ENCODE peak calls at places on chromosomes 16 and 17, in four cellular contexts. U, W, F and G are unnamed samples.

GRCh38 chr17:8163978-8164814 is 1.4 kb upstream of the VAMP2 start:
- DNase-seq in U (peak), W (no peak), F (peak), G (peak)

GRCh38 chr16:84271866-84272265 is 22.8 kb upstream of the WFDC1 start:
- DNase-seq in U (no peak), W (no peak), F (no peak), G (no peak)

GRCh38 chr17:57735707-57736106 is 9.4 kb downstream of the CCDC182 start:
- DNase-seq in U (peak), W (peak), F (no peak), G (no peak)

GRCh38 chr16:3281222-3281621 is 2.1 kb upstream of the ZNF263 start:
- DNase-seq in U (no peak), W (no peak), F (no peak), G (no peak)

GRCh38 chr17:34171245-34171818 is 83.8 kb upstream of the CCL2 start:
- DNase-seq in U (peak), W (peak), F (peak), G (peak)

GRCh38 chr16:56269824-56270684 is 78.8 kb downstream of the GNAO1 start:
- DNase-seq in U (peak), W (peak), F (no peak), G (no peak)

GRCh38 chr17:17305282-17305801 is 2.2 kb downstream of the NT5M start:
- DNase-seq in U (no peak), W (peak), F (no peak), G (no peak)

GRCh38 chr17:37118738-37119137 is 170.0 kb downstream of the AATF start:
- DNase-seq in U (no peak), W (no peak), F (no peak), G (no peak)

GRCh38 chr17:72945468-72945867 is 147.0 kb downstream of the SLC39A11 start:
- DNase-seq in U (no peak), W (no peak), F (no peak), G (no peak)

GRCh38 chr17:63446981-63447687 is 1.0 kb upstream of the CYB561 start:
- DNase-seq in U (no peak), W (peak), F (peak), G (no peak)

GRCh38 chr17:8623591-8623990 is 6.9 kb downstream of the MYH10 start:
- DNase-seq in U (no peak), W (no peak), F (no peak), G (no peak)

GRCh38 chr16:56938664-56939513 is 6.9 kb downstream of the HERPUD1 start:
- DNase-seq in U (no peak), W (no peak), F (no peak), G (no peak)

GRCh38 chr17:77433385-77434135 is 292.8 kb downstream of the SEC14L1 start:
- DNase-seq in U (no peak), W (peak), F (no peak), G (no peak)

GRCh38 chr16:66408181-66409048 is 18.7 kb upstream of the BEAN1 start:
- DNase-seq in U (peak), W (peak), F (peak), G (no peak)

GRCh38 chr16:86555763-86556130 is 712 bp upstream of the MTHFSD start:
- DNase-seq in U (no peak), W (no peak), F (no peak), G (no peak)

GRCh38 chr17:10198509-10199249 is at the start of gene GAS7:
- DNase-seq in U (no peak), W (no peak), F (peak), G (no peak)

GRCh38 chr17:31511176-31511540 is 119.7 kb downstream of the RAB11FIP4 start:
- DNase-seq in U (no peak), W (no peak), F (no peak), G (no peak)

GRCh38 chr17:72135546-72136325 is 14.9 kb downstream of the SOX9 start:
- DNase-seq in U (no peak), W (no peak), F (no peak), G (no peak)

GRCh38 chr16:68197250-68197649 is 38.7 kb downstream of the ESRP2 start:
- DNase-seq in U (peak), W (no peak), F (no peak), G (no peak)

GRCh38 chr17:61862105-61862574 is 1.2 kb downstream of the BRIP1 start:
- DNase-seq in U (no peak), W (no peak), F (no peak), G (no peak)

GRCh38 chr17:81727324-81728031 is 15.4 kb downstream of the SLC25A10 start:
- DNase-seq in U (no peak), W (no peak), F (peak), G (no peak)

GRCh38 chr16:17358846-17359245 is 111.9 kb downstream of the XYLT1 start:
- DNase-seq in U (no peak), W (no peak), F (no peak), G (no peak)

GRCh38 chr17:70661342-70662222 is 492.2 kb downstream of the KCNJ2 start:
- DNase-seq in U (peak), W (no peak), F (no peak), G (peak)

GRCh38 chr17:60729854-60730253 is 52.2 kb downstream of the BCAS3 start:
- DNase-seq in U (peak), W (no peak), F (no peak), G (no peak)

GRCh38 chr16:70018254-70018653 is 67.1 kb downstream of the CLEC18A start:
- DNase-seq in U (peak), W (peak), F (peak), G (no peak)

GRCh38 chr17:35241520-35241919 is 1.4 kb upstream of the SLFN5 start:
- DNase-seq in U (no peak), W (no peak), F (no peak), G (no peak)

GRCh38 chr17:78361227-78361683 is 1.4 kb upstream of the SOCS3 start:
- DNase-seq in U (no peak), W (no peak), F (no peak), G (no peak)

GRCh38 chr16:27678955-27679354 is 129.0 kb downstream of the KATNIP start:
- DNase-seq in U (no peak), W (no peak), F (no peak), G (no peak)

GRCh38 chr17:7315570-7316243 is 547 bp upstream of the GPS2 start:
- DNase-seq in U (no peak), W (no peak), F (no peak), G (no peak)

GRCh38 chr16:12674096-12674495 is 129.6 kb downstream of the CPPED1 start:
- DNase-seq in U (peak), W (no peak), F (no peak), G (no peak)

GRCh38 chr17:4101127-4101798 is 41.6 kb downstream of the ZZEF1 start:
- DNase-seq in U (peak), W (no peak), F (no peak), G (no peak)

GRCh38 chr17:64448665-64449512 is at the start of gene MILR1:
- DNase-seq in U (peak), W (no peak), F (no peak), G (peak)

GRCh38 chr17:82094931-82095776 is 2.9 kb downstream of the FASN start:
- DNase-seq in U (no peak), W (peak), F (no peak), G (no peak)

GRCh38 chr17:71398706-71399620 is 721.9 kb upstream of the SOX9 start:
- DNase-seq in U (no peak), W (no peak), F (no peak), G (no peak)

GRCh38 chr16:12090162-12090552 is 113.6 kb downstream of the SNX29 start:
- DNase-seq in U (no peak), W (no peak), F (no peak), G (no peak)

GRCh38 chr16:83549836-83550569 is 257.8 kb upstream of the HSBP1 start:
- DNase-seq in U (no peak), W (no peak), F (no peak), G (no peak)

GRCh38 chr17:31096106-31096436 is 1.3 kb downstream of the NF1 start:
- DNase-seq in U (no peak), W (no peak), F (no peak), G (no peak)

GRCh38 chr16:84699712-84700517 is at the start of gene USP10:
- DNase-seq in U (peak), W (peak), F (peak), G (peak)

GRCh38 chr16:62018301-62019060 is 17.8 kb downstream of the CDH8 start:
- DNase-seq in U (no peak), W (no peak), F (no peak), G (no peak)

DNA sequence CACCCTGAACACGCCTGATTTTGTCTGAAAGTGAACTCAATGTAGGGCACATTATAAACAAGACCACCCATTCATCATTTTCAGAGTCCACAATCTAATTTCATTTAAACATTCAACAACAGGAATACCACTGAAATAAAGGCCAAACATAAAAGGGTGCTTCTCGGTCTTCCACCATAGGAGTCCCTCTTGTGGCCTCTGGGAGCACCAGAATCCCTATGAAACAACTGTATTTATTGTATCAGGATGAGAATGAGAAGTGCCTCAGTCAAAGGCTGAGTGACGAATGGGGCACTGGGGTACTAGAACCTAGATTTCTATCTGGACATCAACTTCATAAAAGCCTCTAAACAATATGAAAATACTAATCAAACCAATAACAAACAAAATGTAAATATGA is 40.4 kb downstream of the NXPH3 start:
- DNase-seq in U (peak), W (no peak), F (no peak), G (no peak)
- TF ChIP-seq CTCF in U (no peak), W (peak), F (no peak), G (no peak)

GRCh38 chr17:69418535-69418934 is 4.0 kb downstream of the MAP2K6 start:
- DNase-seq in U (no peak), W (no peak), F (no peak), G (no peak)
- TF ChIP-seq CTCF in U (no peak), W (no peak), F (no peak), G (no peak)

GRCh38 chr16:20750558-20750957 is 8.9 kb upstream of the THUMPD1 start:
- DNase-seq in U (no peak), W (no peak), F (no peak), G (no peak)

GRCh38 chr16:20755238-20755637 is 8.6 kb upstream of the ACSM3 start:
- DNase-seq in U (no peak), W (no peak), F (no peak), G (no peak)

GRCh38 chr16:20753727-20754126 is 10.1 kb upstream of the ACSM3 start:
- DNase-seq in U (no peak), W (no peak), F (no peak), G (no peak)
- TF ChIP-seq CTCF in U (no peak), W (no peak), F (no peak), G (no peak)

GRCh38 chr16:48911700-48912099 is 301.7 kb upstream of the N4BP1 start:
- DNase-seq in U (no peak), W (no peak), F (no peak), G (no peak)
- TF ChIP-seq CTCF in U (no peak), W (no peak), F (no peak), G (no peak)

GRCh38 chr17:47066841-47067682 is 88.0 kb upstream of the RPRML start:
- DNase-seq in U (peak), W (peak), F (peak), G (peak)
- TF ChIP-seq CTCF in U (no peak), W (peak), F (no peak), G (no peak)

GRCh38 chr17:15048381-15048780 is 216.7 kb downstream of the PMP22 start:
- DNase-seq in U (no peak), W (no peak), F (no peak), G (no peak)
- TF ChIP-seq CTCF in U (no peak), W (no peak), F (no peak), G (no peak)